ENCODE peak calls at places on chromosomes 2 and 18, in six cellular contexts. Q is activated CD8-positive, alpha-beta memory T cell treated with anti-CD3 and anti-CD28 coated beads, Interleukin-2, amount 10 ng/mL, durations not matched to agents 7 days and 5 days; N is substantia nigra; Y is COR-L47; X is activated CD4-positive, alpha-beta T cell treated with anti-CD3 and anti-CD28 coated beads, Interleukin-2, amount 50 U/mL, for 48 hours; G is activated naive CD4-positive, alpha-beta T cell treated with anti-CD3 and anti-CD28 coated beads for 36 hours. B is an unnamed sample.

GRCh38 chr2:130316596-130316995 is 26.1 kb upstream of the IMP4 start:
- DNase-seq in G (no peak), N (no peak), X (no peak), Q (no peak), Y (no peak), B (peak)

GRCh38 chr2:101087638-101088037 is 63.5 kb downstream of the TBC1D8 start:
- DNase-seq in Y (no peak), N (no peak), G (no peak), Q (no peak), X (no peak), B (no peak)

GRCh38 chr18:22639026-22639463 is 221.3 kb upstream of the CTAGE1 start:
- DNase-seq in Q (no peak), Y (no peak), N (no peak), G (no peak), X (no peak), B (no peak)

GRCh38 chr2:128388414-128389032 is 69.9 kb upstream of the HS6ST1 start:
- DNase-seq in N (no peak), Y (no peak), G (no peak), X (no peak), Q (no peak), B (no peak)

GRCh38 chr2:48131503-48132293 is 225.4 kb upstream of the FBXO11 start:
- DNase-seq in N (no peak), G (no peak), X (no peak), Q (no peak), Y (peak), B (no peak)

GRCh38 chr2:178282075-178282474 is 87.8 kb downstream of the OSBPL6 start:
- DNase-seq in N (no peak), Q (no peak), Y (no peak), X (no peak), G (no peak), B (no peak)

GRCh38 chr18:48330016-48330991 is 78.9 kb downstream of the ZBTB7C start:
- DNase-seq in X (no peak), G (no peak), Y (no peak), Q (no peak), N (no peak), B (no peak)

GRCh38 chr2:167940361-167940744 is 307.0 kb downstream of the STK39 start:
- DNase-seq in Q (no peak), Y (no peak), G (no peak), N (no peak), X (no peak), B (no peak)

GRCh38 chr2:85853499-85854165 is 35.2 kb downstream of the ST3GAL5 start:
- DNase-seq in G (peak), Q (peak), Y (no peak), N (no peak), X (no peak), B (no peak)

GRCh38 chr18:8793445-8794132 is 88.2 kb downstream of the MTCL1 start:
- DNase-seq in Q (no peak), Y (no peak), X (no peak), N (no peak), G (no peak), B (no peak)

GRCh38 chr2:47174731-47175361 is 19.7 kb upstream of the STPG4 start:
- DNase-seq in Q (peak), N (no peak), G (peak), X (peak), Y (peak), B (no peak)

GRCh38 chr18:47050468-47050867 is 15.0 kb upstream of the ELOA2 start:
- DNase-seq in N (no peak), Y (peak), Q (no peak), G (peak), X (no peak), B (no peak)

GRCh38 chr18:72866901-72867701 is 686 bp downstream of the NETO1 start:
- DNase-seq in Y (peak), X (no peak), N (no peak), G (no peak), Q (no peak), B (no peak)

B was measured in hippocampal formation.